ENCODE peak calls at places on chromosomes 2 and 18, in seven cellular contexts. L is omental fat pad, S is fibroblast of mammary gland, O is heart right ventricle, Z is astrocyte, E is tibial artery, M is ascending aorta. H is an unnamed sample.

GRCh38 chr2:167336213-167336612 is 447.9 kb downstream of the XIRP2 start:
- DNase-seq in S (no peak), O (no peak), L (no peak), E (no peak), M (no peak), Z (no peak), H (no peak)

GRCh38 chr18:76252880-76253279 is 242.2 kb downstream of the ZNF516 start:
- DNase-seq in O (no peak), E (no peak), L (no peak), M (no peak), S (peak), Z (no peak), H (peak)

GRCh38 chr2:31828891-31829290 is 181.9 kb downstream of the MEMO1 start:
- DNase-seq in S (peak), E (no peak), M (no peak), L (no peak), Z (no peak), O (no peak), H (peak)

GRCh38 chr2:19349911-19350677 is 8.3 kb downstream of the OSR1 start:
- DNase-seq in E (peak), Z (peak), M (peak), S (no peak), O (peak), L (no peak), H (peak)

GRCh38 chr2:103363639-103364038 is 601.8 kb downstream of the TMEM182 start:
- DNase-seq in L (no peak), M (no peak), Z (no peak), O (no peak), S (no peak), E (no peak), H (no peak)

GRCh38 chr2:134385195-134385594 is 131.3 kb downstream of the MGAT5 start:
- DNase-seq in L (no peak), O (no peak), M (no peak), S (no peak), Z (no peak), E (no peak), H (no peak)

GRCh38 chr2:152718909-152719645 is 657 bp downstream of the ARL6IP6 start:
- DNase-seq in E (no peak), O (no peak), L (no peak), S (peak), M (no peak), Z (peak), H (peak)

GRCh38 chr2:46811379-46812310 is 104.0 kb downstream of the MCFD2 start:
- DNase-seq in O (no peak), M (no peak), S (no peak), E (peak), L (no peak), Z (no peak), H (no peak)

GRCh38 chr18:66603941-66604627 is at the start of gene CDH19:
- DNase-seq in L (no peak), O (no peak), S (no peak), E (no peak), M (no peak), Z (no peak), H (no peak)

GRCh38 chr2:130972410-130972809 is 120.8 kb downstream of the FAM168B start:
- DNase-seq in S (no peak), L (no peak), Z (peak), O (no peak), E (no peak), M (no peak), H (no peak)

GRCh38 chr18:8389391-8390340 is 219.6 kb upstream of the RAB12 start:
- DNase-seq in O (peak), M (no peak), L (no peak), S (peak), Z (peak), E (peak), H (peak)

GRCh38 chr2:85277416-85278158 is 50.2 kb downstream of the TGOLN2 start:
- DNase-seq in E (no peak), O (peak), M (peak), S (peak), L (no peak), Z (peak), H (peak)

GRCh38 chr2:232529806-232530547 is 4.0 kb downstream of the CHRND start:
- DNase-seq in E (no peak), L (no peak), Z (no peak), O (peak), S (no peak), M (no peak), H (no peak)

GRCh38 chr2:235659767-235660322 is 166.0 kb downstream of the AGAP1 start:
- DNase-seq in O (no peak), E (no peak), Z (peak), M (no peak), L (no peak), S (peak), H (peak)

GRCh38 chr18:39624934-39625333 is 2059.3 kb upstream of the CELF4 start:
- DNase-seq in L (no peak), E (no peak), O (no peak), M (no peak), Z (peak), S (peak), H (peak)

GRCh38 chr2:125638345-125638744 is 1017.6 kb upstream of the GYPC start:
- DNase-seq in E (no peak), L (no peak), S (no peak), M (no peak), O (no peak), Z (no peak), H (no peak)

GRCh38 chr18:58761241-58761969 is 90.1 kb downstream of the MALT1 start:
- DNase-seq in M (peak), Z (no peak), O (no peak), E (peak), L (no peak), S (no peak), H (no peak)

GRCh38 chr2:69948032-69948962 is 13.1 kb downstream of the ASPRV1 start:
- DNase-seq in M (no peak), S (no peak), L (no peak), E (no peak), O (no peak), Z (no peak), H (no peak)

GRCh38 chr2:171960570-171960969 is 38.3 kb downstream of the HAT1 start:
- DNase-seq in L (no peak), S (no peak), O (no peak), E (no peak), Z (no peak), M (no peak), H (no peak)

GRCh38 chr2:180291060-180291459 is 284.0 kb upstream of the CWC22 start:
- DNase-seq in Z (peak), O (no peak), S (peak), E (no peak), M (no peak), L (no peak), H (peak)

GRCh38 chr18:21896732-21897336 is 156.2 kb downstream of the MIB1 start:
- DNase-seq in L (no peak), S (no peak), E (no peak), O (no peak), M (no peak), Z (no peak), H (peak)

GRCh38 chr18:45837283-45838070 is 12.0 kb downstream of the SIGLEC15 start:
- DNase-seq in O (peak), Z (peak), L (no peak), E (no peak), S (peak), M (no peak), H (no peak)

GRCh38 chr2:151947524-151948165 is 119.4 kb upstream of the ARL5A start:
- DNase-seq in O (no peak), E (peak), Z (peak), M (peak), S (peak), L (no peak), H (peak)

GRCh38 chr18:69380324-69380723 is 20.4 kb upstream of the DOK6 start:
- DNase-seq in M (no peak), S (peak), L (no peak), E (no peak), O (no peak), Z (no peak), H (no peak)

GRCh38 chr18:35949903-35950627 is 22.4 kb upstream of the RMP24 start:
- DNase-seq in O (peak), M (peak), S (peak), Z (peak), L (peak), E (peak), H (peak)

GRCh38 chr2:200189964-200190363 is 116.5 kb upstream of the SPATS2L start:
- DNase-seq in L (no peak), Z (peak), S (no peak), E (no peak), M (no peak), O (no peak), H (no peak)

GRCh38 chr2:109535217-109535946 is 78.4 kb downstream of the SEPTIN10 start:
- DNase-seq in L (no peak), M (no peak), O (no peak), Z (no peak), E (no peak), S (no peak), H (no peak)

GRCh38 chr2:23375448-23375847 is 9.5 kb upstream of the KLHL29 start:
- DNase-seq in O (no peak), Z (no peak), E (no peak), L (no peak), S (no peak), M (no peak), H (no peak)

GRCh38 chr2:11750422-11750821 is 4.0 kb downstream of the LPIN1 start:
- DNase-seq in M (no peak), O (no peak), S (peak), Z (no peak), E (no peak), L (no peak), H (no peak)

DNA sequence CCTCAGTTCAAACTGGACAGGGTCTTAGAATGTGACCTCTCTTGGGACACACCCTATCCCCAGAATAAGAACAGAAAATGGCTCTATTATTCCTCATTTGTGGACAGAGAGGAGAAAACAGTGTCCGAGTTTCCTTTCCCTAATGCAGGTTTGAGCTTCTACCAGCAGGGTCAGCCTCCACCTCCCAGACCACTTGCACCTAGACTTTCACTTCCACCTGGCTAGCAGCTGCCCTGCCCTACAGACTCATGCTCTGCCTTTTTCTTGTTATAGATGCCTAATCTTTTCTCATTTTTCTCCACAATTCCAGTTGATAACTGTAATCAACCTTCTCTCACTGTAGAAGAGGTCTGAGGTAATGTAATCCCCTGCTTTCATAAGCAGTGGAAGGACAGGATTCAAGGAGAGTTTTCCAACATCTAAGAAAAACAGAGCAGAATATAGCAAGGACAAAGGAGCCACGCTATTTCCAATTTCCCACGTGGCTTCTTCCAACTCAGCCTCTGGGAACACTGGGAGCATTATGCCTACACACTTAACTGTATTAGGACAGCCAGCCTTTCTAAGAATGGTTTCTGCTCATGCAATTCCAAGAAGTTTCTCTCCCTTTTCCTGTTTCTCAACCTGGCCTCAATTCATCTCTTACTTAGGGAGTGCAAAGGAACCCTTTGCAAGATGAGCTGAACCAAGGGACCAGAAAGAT is 239.8 kb downstream of the BCL11A start:
- DNase-seq in L (no peak), M (no peak), E (no peak), Z (no peak), S (no peak), O (no peak), H (no peak)
- TF ChIP-seq CTCF in L (no peak), M (no peak), E (no peak), Z (no peak), S (no peak), O (no peak), H (no peak)

GRCh38 chr2:197600306-197600705 is 75.1 kb downstream of the RFTN2 start:
- DNase-seq in M (no peak), L (no peak), Z (no peak), S (no peak), E (no peak), O (no peak), H (no peak)

GRCh38 chr2:197604117-197604516 is 71.3 kb downstream of the RFTN2 start:
- DNase-seq in E (no peak), O (no peak), Z (no peak), M (no peak), S (no peak), L (no peak), H (no peak)

GRCh38 chr2:197598450-197598849 is 76.9 kb downstream of the RFTN2 start:
- DNase-seq in S (no peak), E (no peak), L (no peak), O (no peak), M (no peak), Z (no peak), H (no peak)

GRCh38 chr2:197596751-197597150 is 78.6 kb downstream of the RFTN2 start:
- DNase-seq in Z (no peak), E (no peak), M (no peak), L (no peak), O (no peak), S (no peak), H (no peak)

DNA sequence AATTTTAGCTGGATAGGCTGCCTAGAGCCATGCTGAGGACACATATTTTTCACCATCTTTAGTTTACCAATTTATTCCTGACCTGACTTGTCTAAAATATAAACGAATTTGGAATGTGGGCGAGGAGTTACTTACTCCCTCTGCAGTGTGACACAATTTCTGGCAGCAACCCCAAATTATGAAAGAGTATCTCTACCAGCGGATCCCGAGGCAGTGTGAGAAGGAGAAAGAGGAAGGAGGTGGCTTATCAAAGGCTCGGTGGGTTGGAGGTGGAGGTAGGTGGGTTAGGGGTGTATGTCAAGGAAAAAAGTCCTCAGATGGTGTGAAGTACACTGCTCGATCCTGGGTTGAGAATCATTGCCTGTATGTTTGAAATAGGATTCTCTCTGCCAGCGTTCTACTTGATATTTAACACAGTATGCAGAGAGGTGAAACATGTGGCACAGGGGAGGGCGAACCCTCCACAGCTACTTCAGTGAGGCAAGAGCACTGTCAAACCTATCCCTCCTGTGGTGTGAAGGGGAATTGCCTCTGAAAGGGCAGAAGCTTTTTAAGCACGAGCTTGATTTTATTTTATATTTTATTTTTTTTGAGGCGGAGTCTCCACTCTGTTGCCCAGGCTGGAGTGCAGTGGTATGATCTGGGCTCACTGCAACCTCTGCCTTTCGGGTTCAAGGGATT is 76.0 kb downstream of the RFTN2 start:
- DNase-seq in O (no peak), Z (no peak), S (peak), L (no peak), E (no peak), M (no peak), H (peak)
- TF ChIP-seq CTCF in O (no peak), Z (peak), S (peak), L (no peak), E (no peak), M (no peak), H (peak)

DNA sequence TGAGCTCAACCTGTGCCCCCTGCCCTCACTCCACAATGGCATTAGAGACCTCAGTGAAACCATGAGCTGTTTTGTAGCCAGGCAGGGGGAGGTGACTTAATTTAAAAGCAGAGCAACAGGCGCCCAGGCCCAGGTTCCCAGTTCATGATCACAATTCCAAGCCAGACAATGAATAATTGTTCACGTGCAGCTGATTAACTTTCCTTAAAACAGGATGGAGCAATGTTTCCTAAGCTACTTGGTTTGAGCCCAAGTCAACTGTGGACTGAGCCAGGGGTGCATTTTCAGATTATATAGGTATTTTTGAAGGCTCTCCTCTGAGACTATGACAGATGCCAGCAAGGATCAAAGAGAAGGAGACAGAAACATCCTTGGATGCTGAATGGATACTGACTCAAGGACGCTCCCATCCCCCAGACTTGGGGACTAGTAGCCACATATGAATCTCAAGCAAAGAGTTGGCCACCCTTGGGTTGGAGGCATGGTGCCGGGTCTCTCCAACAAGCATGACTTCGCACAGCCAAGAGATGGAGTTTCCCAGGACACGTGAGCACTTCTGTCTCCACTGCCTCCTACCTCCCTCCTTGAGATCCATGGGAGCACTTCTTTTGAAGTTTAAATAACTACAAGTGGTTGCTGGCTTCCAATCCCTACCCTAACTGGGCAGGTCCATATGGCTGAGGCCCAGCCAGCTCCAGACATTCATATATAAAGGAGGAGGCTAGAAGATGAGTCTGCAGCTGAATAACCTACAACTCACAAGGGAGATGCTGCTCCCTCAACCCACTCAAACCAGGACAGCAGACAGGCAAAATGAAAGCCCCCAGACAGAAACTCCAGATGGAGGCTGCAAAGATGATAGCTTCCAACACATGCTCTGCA is 12.7 kb downstream of the SMAD7 start:
- DNase-seq in M (no peak), Z (no peak), O (no peak), S (no peak), L (no peak), E (no peak), H (no peak)
- TF ChIP-seq CTCF in M (no peak), Z (no peak), O (no peak), S (no peak), L (no peak), E (no peak), H (no peak)

GRCh38 chr2:231351648-231352047 is 43.9 kb upstream of the B3GNT7 start:
- DNase-seq in S (no peak), E (no peak), Z (no peak), M (no peak), O (no peak), L (no peak), H (no peak)
- TF ChIP-seq CTCF in S (no peak), E (no peak), Z (no peak), M (no peak), O (no peak), L (no peak), H (no peak)

GRCh38 chr18:10519999-10520935 is 5.6 kb upstream of the NAPG start:
- DNase-seq in S (peak), O (peak), L (no peak), M (peak), Z (peak), E (peak), H (peak)
- TF ChIP-seq CTCF in S (peak), O (peak), L (no peak), M (peak), Z (peak), E (peak), H (peak)

DNA sequence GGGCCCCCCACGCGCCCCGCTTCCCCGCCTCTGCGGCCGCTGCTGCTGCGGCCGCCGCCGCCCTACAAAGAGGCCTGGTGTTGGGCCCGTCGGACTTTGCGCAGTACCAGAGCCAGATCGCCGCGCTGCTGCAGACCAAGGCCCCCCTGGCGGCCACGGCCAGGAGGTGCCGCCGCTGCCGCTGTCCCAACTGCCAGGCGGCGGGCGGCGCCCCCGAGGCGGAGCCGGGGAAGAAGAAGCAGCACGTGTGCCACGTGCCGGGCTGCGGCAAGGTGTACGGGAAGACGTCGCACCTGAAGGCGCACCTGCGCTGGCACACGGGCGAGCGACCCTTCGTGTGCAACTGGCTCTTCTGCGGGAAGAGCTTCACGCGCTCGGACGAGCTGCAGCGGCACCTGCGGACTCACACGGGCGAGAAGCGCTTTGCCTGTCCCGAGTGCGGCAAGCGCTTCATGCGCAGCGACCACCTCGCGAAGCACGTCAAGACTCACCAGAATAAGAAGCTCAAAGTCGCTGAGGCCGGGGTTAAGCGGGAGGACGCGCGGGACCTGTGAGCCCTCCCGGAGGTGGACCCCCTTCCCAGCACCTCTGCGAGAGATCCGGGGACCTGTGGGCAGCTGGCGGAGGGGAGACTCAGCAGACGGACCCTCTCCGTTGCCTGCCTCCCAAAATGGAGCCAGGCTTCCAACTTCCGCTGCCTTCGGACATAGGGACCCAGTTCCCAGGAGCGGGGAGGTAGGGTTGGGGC is 1.9 kb downstream of the SP5 start:
- DNase-seq in O (peak), S (peak), M (peak), Z (no peak), L (no peak), E (peak), H (no peak)
- TF ChIP-seq CTCF in O (peak), S (no peak), M (peak), Z (peak), L (no peak), E (peak), H (peak)

H was measured in fibroblast of the aortic adventitia.